ENCODE peak calls at places on chromosomes 3 and 15, in seven cellular contexts. Z is CD8-positive, alpha-beta memory T cell; T is activated CD4-positive, alpha-beta T cell treated with anti-CD3 and anti-CD28 coated beads for 36 hours; L is C1 segment of cervical spinal cord; Y is HT-29; M is adipocyte; H is RPMI7951. G is an unnamed sample.
A peak's percentile ranks its signal among the peaks of the same experiment; 100 is the strongest.

GRCh38 chr15:60221356-60221755 is 176.4 kb downstream of the ANXA2 start:
- DNase-seq in Z (no peak), T (no peak), L (no peak), Y (no peak), M (no peak), H (no peak), G (no peak)

GRCh38 chr15:66743204-66743603 is 41.2 kb downstream of the SMAD6 start:
- DNase-seq in Z (no peak), T (no peak), L (no peak), Y (no peak), M (no peak), H (no peak), G (no peak)

GRCh38 chr15:48925714-48926223 is 38.0 kb downstream of the SHC4 start:
- DNase-seq in Z (no peak), T (peak; percentile 30), L (no peak), Y (no peak), M (peak; percentile 79), H (peak; percentile 97), G (no peak)

GRCh38 chr15:29420188-29420587 is 150.6 kb upstream of the NSMCE3 start:
- DNase-seq in Z (no peak), T (no peak), L (no peak), Y (no peak), M (no peak), H (no peak), G (no peak)

GRCh38 chr15:97961067-97961954 is 808 bp downstream of the ARRDC4 start:
- DNase-seq in Z (no peak), T (no peak), L (peak; percentile 43), Y (peak; percentile 27), M (peak; percentile 59), H (peak; percentile 17), G (no peak)

GRCh38 chr15:59292393-59292792 is 80.3 kb downstream of the MYO1E start:
- DNase-seq in Z (no peak), T (no peak), L (peak; percentile 61), Y (no peak), M (peak; percentile 33), H (peak; percentile 79), G (no peak)

GRCh38 chr3:155676252-155676981 is 68.5 kb downstream of the PLCH1 start:
- DNase-seq in Z (no peak), T (no peak), L (no peak), Y (no peak), M (peak; percentile 86), H (peak; percentile 87), G (peak; percentile 31)

GRCh38 chr3:197430961-197431910 is 124.5 kb downstream of the BDH1 start:
- DNase-seq in Z (no peak), T (no peak), L (no peak), Y (no peak), M (peak; percentile 71), H (no peak), G (no peak)

GRCh38 chr15:69713726-69714559 is 261.3 kb downstream of the RPLP1 start:
- DNase-seq in Z (peak; percentile 72), T (peak; percentile 85), L (no peak), Y (peak; percentile 59), M (no peak), H (no peak), G (no peak)

GRCh38 chr3:134060561-134061385 is 31.0 kb upstream of the SLCO2A1 start:
- DNase-seq in Z (no peak), T (no peak), L (no peak), Y (no peak), M (no peak), H (no peak), G (no peak)

GRCh38 chr15:67186688-67187087 is 67.8 kb downstream of the AAGAB start:
- DNase-seq in Z (no peak), T (no peak), L (no peak), Y (no peak), M (no peak), H (no peak), G (no peak)

GRCh38 chr3:2158828-2159227 is 60.2 kb downstream of the CNTN4 start:
- DNase-seq in Z (no peak), T (no peak), L (no peak), Y (no peak), M (no peak), H (no peak), G (no peak)

GRCh38 chr3:168467085-168467714 is 371.5 kb upstream of the GOLIM4 start:
- DNase-seq in Z (no peak), T (no peak), L (peak; percentile 4), Y (peak; percentile 16), M (peak; percentile 85), H (peak; percentile 26), G (no peak)

GRCh38 chr3:66386925-66387650 is 113.7 kb downstream of the LRIG1 start:
- DNase-seq in Z (no peak), T (no peak), L (peak; percentile 44), Y (no peak), M (peak; percentile 39), H (peak; percentile 85), G (no peak)

GRCh38 chr15:58086479-58086878 is 21.0 kb upstream of the ALDH1A2 start:
- DNase-seq in Z (no peak), T (no peak), L (no peak), Y (no peak), M (peak; percentile 19), H (no peak), G (no peak)

GRCh38 chr15:73805504-73806089 is 52.4 kb upstream of the INSYN1 start:
- DNase-seq in Z (no peak), T (no peak), L (no peak), Y (no peak), M (no peak), H (no peak), G (no peak)

GRCh38 chr3:109563149-109563548 is 225.8 kb upstream of the DPPA4 start:
- DNase-seq in Z (peak; percentile 60), T (peak; percentile 65), L (no peak), Y (no peak), M (no peak), H (peak; percentile 11), G (no peak)

GRCh38 chr3:29453278-29453961 is 172.5 kb downstream of the RBMS3 start:
- DNase-seq in Z (no peak), T (no peak), L (peak; percentile 43), Y (no peak), M (no peak), H (peak; percentile 59), G (peak; percentile 72)

GRCh38 chr15:38721549-38721948 is 156.9 kb upstream of the RASGRP1 start:
- DNase-seq in Z (no peak), T (no peak), L (no peak), Y (no peak), M (peak; percentile 42), H (no peak), G (no peak)

GRCh38 chr15:75842722-75843617 is at the start of gene UBE2Q2:
- DNase-seq in Z (peak; percentile 68), T (peak; percentile 85), L (peak; percentile 65), Y (peak; percentile 76), M (peak; percentile 82), H (peak; percentile 79), G (no peak)

GRCh38 chr15:61379005-61379404 is 149.9 kb upstream of the RORA start:
- DNase-seq in Z (no peak), T (no peak), L (no peak), Y (no peak), M (no peak), H (no peak), G (no peak)

GRCh38 chr3:11734-12133 is 184.8 kb upstream of the CHL1 start:
- DNase-seq in Z (no peak), T (peak; percentile 4), L (peak; percentile 1), Y (no peak), M (peak; percentile 1), H (no peak), G (no peak)

GRCh38 chr15:37771462-37771861 is 163.0 kb upstream of the TMCO5A start:
- DNase-seq in Z (no peak), T (no peak), L (no peak), Y (no peak), M (no peak), H (peak; percentile 74), G (no peak)

GRCh38 chr3:195558602-195559001 is 15.5 kb upstream of the PPP1R2 start:
- DNase-seq in Z (peak; percentile 65), T (peak; percentile 39), L (no peak), Y (peak; percentile 74), M (peak; percentile 62), H (peak; percentile 26), G (peak; percentile 84)

GRCh38 chr3:183202004-183202722 is 39.6 kb upstream of the LAMP3 start:
- DNase-seq in Z (peak; percentile 8), T (peak; percentile 50), L (no peak), Y (no peak), M (no peak), H (no peak), G (no peak)

G was measured in DMS79.